ENCODE peak calls at places on chromosome 17, in four cellular contexts. U is endodermal cell, T is cardiac muscle cell, C is mucosa of descending colon. N is an unnamed sample.

GRCh38 chr17:57110152-57110542 is 25.1 kb downstream of the AKAP1 start:
- DNase-seq in C (no peak), T (no peak), U (no peak), N (no peak)

GRCh38 chr17:8489841-8490240 is 54.2 kb downstream of the NDEL1 start:
- DNase-seq in C (no peak), T (no peak), U (no peak), N (no peak)

GRCh38 chr17:45433136-45433535 is 466 bp upstream of the ARHGAP27 start:
- DNase-seq in U (peak), T (no peak), C (no peak), N (no peak)

GRCh38 chr17:45222273-45222993 is 748 bp downstream of the FMNL1 start:
- DNase-seq in U (peak), C (no peak), T (no peak), N (no peak)

GRCh38 chr17:45759761-45760160 is 24.4 kb upstream of the CRHR1 start:
- DNase-seq in T (no peak), C (no peak), U (no peak), N (no peak)

GRCh38 chr17:44919885-44920564 is 4.7 kb upstream of the GFAP start:
- DNase-seq in U (peak), T (peak), C (peak), N (no peak)

GRCh38 chr17:16472539-16472938 is 19.5 kb downstream of the LRRC75A start:
- DNase-seq in C (no peak), T (no peak), U (no peak), N (no peak)

GRCh38 chr17:48294989-48295892 is 134.8 kb downstream of the SKAP1 start:
- DNase-seq in C (no peak), T (no peak), U (no peak), N (no peak)

GRCh38 chr17:83203472-83204221 is 124.2 kb downstream of the METRNL start:
- DNase-seq in C (peak), U (no peak), T (no peak), N (no peak)

GRCh38 chr17:78645421-78646295 is 68.5 kb upstream of the DNAH17 start:
- DNase-seq in C (peak), T (no peak), U (no peak), N (no peak)

GRCh38 chr17:73390851-73391250 is 79.0 kb upstream of the CDC42EP4 start:
- DNase-seq in U (peak), C (no peak), T (no peak), N (no peak)

GRCh38 chr17:27429666-27430382 is 26.4 kb upstream of the KSR1 start:
- DNase-seq in U (no peak), T (no peak), C (no peak), N (no peak)

GRCh38 chr17:77610980-77611641 is 347.4 kb upstream of the TNRC6C start:
- DNase-seq in T (no peak), C (no peak), U (no peak), N (no peak)

GRCh38 chr17:7315570-7316243 is 547 bp upstream of the GPS2 start:
- DNase-seq in C (peak), U (no peak), T (no peak), N (no peak)

GRCh38 chr17:10033982-10034381 is 128.9 kb upstream of the RCVRN start:
- DNase-seq in T (no peak), C (no peak), U (no peak), N (no peak)

GRCh38 chr17:27751622-27752490 is 48.5 kb downstream of the NOS2 start:
- DNase-seq in C (no peak), T (no peak), U (no peak), N (no peak)

GRCh38 chr17:69434164-69434579 is 19.7 kb downstream of the MAP2K6 start:
- DNase-seq in T (peak), U (no peak), C (no peak), N (peak)

GRCh38 chr17:39688945-39689344 is 1.1 kb upstream of the PGAP3 start:
- DNase-seq in T (no peak), U (peak), C (no peak), N (no peak)
- H3K4me3 ChIP-seq in T (peak), U (peak), C (no peak), N (peak)

GRCh38 chr17:42520540-42520951 is 15.5 kb upstream of the NAGLU start:
- DNase-seq in T (no peak), C (no peak), U (peak), N (no peak)
- TF ChIP-seq CTCF in T (peak), C (no peak), U (peak), N (peak)

GRCh38 chr17:4785311-4786110 is 653 bp downstream of the VMO1 start:
- DNase-seq in U (peak), C (no peak), T (no peak), N (no peak)
- H3K4me3 ChIP-seq in U (no peak), C (no peak), T (no peak), N (no peak)

GRCh38 chr17:29141484-29141835 is 38.7 kb downstream of the MYO18A start:
- DNase-seq in C (no peak), U (no peak), T (no peak), N (no peak)

GRCh38 chr17:29146369-29146972 is 33.7 kb downstream of the MYO18A start:
- DNase-seq in C (no peak), U (no peak), T (no peak), N (no peak)

GRCh38 chr17:29145289-29146058 is 34.7 kb downstream of the MYO18A start:
- DNase-seq in C (peak), U (peak), T (peak), N (peak)

GRCh38 chr17:29140631-29141483 is 39.3 kb downstream of the MYO18A start:
- DNase-seq in C (no peak), U (no peak), T (peak), N (no peak)

DNA sequence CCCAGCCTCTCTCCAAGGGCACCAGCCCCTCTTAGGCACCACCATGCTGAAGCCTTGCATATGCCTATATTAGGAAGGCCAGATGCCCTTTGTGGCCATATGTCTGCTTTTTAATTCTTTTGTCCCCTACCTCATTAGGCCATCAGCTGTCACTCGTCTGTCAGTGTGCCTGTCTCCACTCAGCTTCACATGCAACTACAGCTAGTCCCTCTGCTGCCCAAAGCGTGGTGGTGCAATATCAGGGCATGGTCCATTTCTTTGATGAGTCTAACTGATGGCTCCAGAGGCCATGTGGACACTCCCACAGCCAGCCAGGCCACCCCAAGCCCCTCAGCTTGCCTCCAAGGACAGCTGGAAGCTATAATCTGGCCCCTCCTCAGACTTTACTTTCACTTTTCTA is 36.3 kb downstream of the MYO18A start:
- DNase-seq in C (no peak), U (peak), T (peak), N (no peak)
- TF ChIP-seq CTCF in C (no peak), U (peak), T (peak), N (peak)

GRCh38 chr17:233473-233941 is 52.1 kb upstream of the DOC2B start:
- DNase-seq in C (peak), U (no peak), T (no peak), N (no peak)
- H3K4me3 ChIP-seq in C (no peak), U (no peak), T (no peak), N (no peak)

GRCh38 chr17:68142595-68142994 is 105.2 kb upstream of the AMZ2 start:
- DNase-seq in T (no peak), C (no peak), U (no peak), N (no peak)
- TF ChIP-seq CTCF in T (no peak), C (no peak), U (no peak), N (no peak)

GRCh38 chr17:34413443-34414076 is 50.5 kb upstream of the CCL1 start:
- DNase-seq in U (peak), C (no peak), T (no peak), N (no peak)
- H3K4me3 ChIP-seq in U (no peak), C (no peak), T (no peak), N (no peak)

GRCh38 chr17:80894439-80894721 is 97.3 kb upstream of the CHMP6 start:
- DNase-seq in C (no peak), T (no peak), U (no peak), N (no peak)
- TF ChIP-seq CTCF in C (no peak), T (no peak), U (peak), N (no peak)

N was measured in kidney epithelial cell.